ENCODE peak calls at places on chromosomes 1 and 21, in ten cellular contexts. J is breast epithelium, A is SJSA1, T is cardiac muscle cell, H is aorta, Z is neuronal stem cell, F is Peyer's patch, C is IMR-90, N is fibroblast of lung, V is A673. U is an unnamed sample. For H3K4me1 and H3K9me3, the result is how much of the 10 kb centered on the place peaks cover.

GRCh38 chr1:1137256-1138045 is 21.6 kb upstream of the C1orf159 start:
- DNase-seq in J (no peak), A (no peak), T (no peak), H (no peak), Z (no peak), F (peak), C (no peak), N (no peak), V (no peak), U (peak)

GRCh38 chr1:89605692-89606091 is 27.2 kb upstream of the LRRC8C start:
- DNase-seq in J (no peak), A (peak), T (peak), H (no peak), Z (no peak), F (no peak), C (peak), N (peak), V (no peak), U (no peak)

GRCh38 chr1:29643281-29643680 is 407.0 kb downstream of the PTPRU start:
- DNase-seq in J (peak), A (no peak), T (no peak), H (no peak), Z (no peak), F (peak), C (no peak), N (no peak), V (no peak), U (no peak)

GRCh38 chr1:55007626-55008025 is 8.9 kb downstream of the BSND start:
- DNase-seq in J (no peak), A (no peak), T (peak), H (peak), Z (no peak), F (no peak), C (peak), N (peak), V (no peak), U (no peak)

GRCh38 chr1:66207484-66207883 is 326.5 kb upstream of the SGIP1 start:
- DNase-seq in J (no peak), A (no peak), T (peak), H (no peak), Z (no peak), F (no peak), C (peak), N (peak), V (peak), U (no peak)

GRCh38 chr1:36650200-36651065 is 167.7 kb upstream of the CSF3R start:
- DNase-seq in J (peak), A (peak), T (peak), H (peak), Z (peak), F (peak), C (peak), N (peak), V (peak), U (peak)

GRCh38 chr1:48207536-48208075 is 14.9 kb upstream of the SLC5A9 start:
- DNase-seq in J (no peak), A (no peak), T (no peak), H (no peak), Z (no peak), F (no peak), C (no peak), N (no peak), V (no peak), U (no peak)

GRCh38 chr1:6969106-6969505 is 183.9 kb downstream of the CAMTA1 start:
- DNase-seq in J (peak), A (no peak), T (peak), H (peak), Z (no peak), F (no peak), C (peak), N (peak), V (no peak), U (no peak)

GRCh38 chr1:8422439-8423133 is 104.7 kb downstream of the SLC45A1 start:
- DNase-seq in J (no peak), A (no peak), T (peak), H (no peak), Z (no peak), F (peak), C (peak), N (no peak), V (no peak), U (peak)

GRCh38 chr21:14557413-14557812 is 11.3 kb upstream of the SAMSN1 start:
- DNase-seq in J (no peak), A (no peak), T (no peak), H (no peak), Z (no peak), F (no peak), C (no peak), N (no peak), V (no peak), U (no peak)

GRCh38 chr21:39422468-39423241 is 22.9 kb downstream of the LCA5L start:
- DNase-seq in J (no peak), A (no peak), T (no peak), H (no peak), Z (no peak), F (no peak), C (no peak), N (no peak), V (no peak), U (no peak)

GRCh38 chr1:30325085-30325935 is 398.1 kb downstream of the MATN1 start:
- DNase-seq in J (no peak), A (peak), T (no peak), H (peak), Z (no peak), F (no peak), C (no peak), N (no peak), V (no peak), U (no peak)

GRCh38 chr1:117318456-117318855 is 48.8 kb upstream of the MAN1A2 start:
- DNase-seq in J (no peak), A (no peak), T (no peak), H (no peak), Z (no peak), F (no peak), C (no peak), N (no peak), V (no peak), U (no peak)

GRCh38 chr1:161858271-161858670 is 92.2 kb downstream of the ATF6 start:
- DNase-seq in J (no peak), A (no peak), T (no peak), H (no peak), Z (no peak), F (no peak), C (no peak), N (no peak), V (no peak), U (no peak)

GRCh38 chr1:17540255-17541001 is 930 bp downstream of the ARHGEF10L start:
- DNase-seq in J (no peak), A (no peak), T (peak), H (peak), Z (peak), F (no peak), C (no peak), N (peak), V (no peak), U (no peak)

GRCh38 chr1:44831516-44831915 is 11.5 kb downstream of the PTCH2 start:
- DNase-seq in J (no peak), A (no peak), T (no peak), H (peak), Z (no peak), F (no peak), C (no peak), N (no peak), V (no peak), U (no peak)

GRCh38 chr1:227744668-227745067 is 9.4 kb downstream of the SNAP47 start:
- DNase-seq in J (no peak), A (no peak), T (no peak), H (no peak), Z (no peak), F (no peak), C (no peak), N (no peak), V (no peak), U (peak)

DNA sequence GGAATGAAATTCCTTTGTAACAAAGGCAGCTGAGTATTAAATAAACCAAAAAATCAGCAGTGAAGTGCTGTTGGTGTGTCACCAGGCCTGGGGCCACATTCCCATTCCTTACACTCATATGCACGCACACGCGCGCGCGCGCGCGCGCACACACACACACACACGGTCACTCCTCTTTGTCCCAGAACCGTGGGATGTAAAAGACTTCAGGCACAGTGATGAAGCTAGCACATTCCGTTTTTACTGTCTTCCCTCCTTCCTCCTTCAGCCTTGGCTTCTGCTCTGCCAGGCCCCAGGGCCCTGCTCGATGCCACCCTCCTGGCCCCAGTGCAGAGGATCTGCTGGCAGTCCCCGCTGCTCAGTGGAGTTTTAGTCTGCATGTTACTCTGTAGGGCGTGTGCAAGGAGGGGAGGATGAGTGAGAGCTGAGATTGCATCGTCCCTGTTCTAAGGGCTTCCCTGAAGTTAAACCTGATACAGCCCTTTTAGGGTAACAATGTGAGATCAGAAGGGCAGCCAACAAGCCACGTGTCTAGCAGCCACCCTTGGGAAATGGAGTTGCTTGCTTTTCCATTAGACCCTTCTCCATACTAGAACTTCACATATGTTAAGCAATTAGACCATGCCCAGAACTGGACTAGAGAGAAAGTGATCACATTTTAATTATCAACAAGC is 71.7 kb upstream of the WDR26 start:
- DNase-seq in J (no peak), A (peak), T (peak), H (no peak), Z (no peak), F (no peak), C (peak), N (no peak), V (no peak), U (no peak)
- H3K4me1 ChIP-seq in J (under half), A (half or more), T (under half), H (under half), Z (under half), F (under half), C (under half), N (under half), V (half or more), U (under half)

GRCh38 chr1:179823693-179824092 is 53.9 kb downstream of the TOR1AIP2 start:
- DNase-seq in J (no peak), A (peak), T (no peak), H (peak), Z (no peak), F (peak), C (no peak), N (no peak), V (no peak), U (no peak)
- H3K27ac ChIP-seq in J (no peak), A (no peak), T (no peak), H (no peak), Z (no peak), F (no peak), C (no peak), N (no peak), V (no peak), U (no peak)

GRCh38 chr1:87062687-87063086 is 148.3 kb downstream of the HS2ST1 start:
- DNase-seq in J (no peak), A (no peak), T (no peak), H (no peak), Z (no peak), F (no peak), C (no peak), N (no peak), V (no peak), U (no peak)
- H3K9me3 ChIP-seq in J (under half), A (under half), T (under half), H (under half), Z (under half), F (under half), C (under half), N (under half), V (under half), U (under half)

DNA sequence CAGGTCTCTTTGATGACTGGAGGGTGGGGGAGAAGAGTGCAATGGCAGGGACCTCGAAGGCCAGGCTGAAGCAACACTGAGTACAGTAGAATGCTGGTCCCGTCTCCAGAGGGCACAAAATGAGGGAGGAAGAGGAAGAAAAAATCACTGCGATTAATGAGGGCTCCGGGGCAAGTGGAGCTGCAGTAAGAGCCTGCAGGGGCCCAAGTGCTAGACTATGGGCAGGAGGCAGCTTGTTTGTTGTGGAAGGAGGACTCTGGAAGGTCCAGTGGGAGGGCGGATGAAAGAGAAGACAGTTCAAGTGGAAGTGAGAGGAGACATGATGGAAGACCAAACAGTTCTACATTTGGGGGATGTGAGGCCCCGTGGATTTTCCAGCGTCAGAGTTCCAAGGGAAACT is 17.4 kb downstream of the TMCC2 start:
- DNase-seq in J (no peak), A (no peak), T (no peak), H (no peak), Z (no peak), F (peak), C (no peak), N (no peak), V (no peak), U (no peak)
- H3K4me1 ChIP-seq in J (under half), A (under half), T (under half), H (under half), Z (under half), F (under half), C (under half), N (under half), V (under half), U (under half)

GRCh38 chr1:5944848-5945167 is 47.4 kb downstream of the NPHP4 start:
- DNase-seq in J (no peak), A (peak), T (no peak), H (peak), Z (no peak), F (no peak), C (no peak), N (no peak), V (no peak), U (no peak)
- H3K27ac ChIP-seq in J (no peak), A (no peak), T (no peak), H (no peak), Z (no peak), F (no peak), C (no peak), N (no peak), V (no peak), U (no peak)

DNA sequence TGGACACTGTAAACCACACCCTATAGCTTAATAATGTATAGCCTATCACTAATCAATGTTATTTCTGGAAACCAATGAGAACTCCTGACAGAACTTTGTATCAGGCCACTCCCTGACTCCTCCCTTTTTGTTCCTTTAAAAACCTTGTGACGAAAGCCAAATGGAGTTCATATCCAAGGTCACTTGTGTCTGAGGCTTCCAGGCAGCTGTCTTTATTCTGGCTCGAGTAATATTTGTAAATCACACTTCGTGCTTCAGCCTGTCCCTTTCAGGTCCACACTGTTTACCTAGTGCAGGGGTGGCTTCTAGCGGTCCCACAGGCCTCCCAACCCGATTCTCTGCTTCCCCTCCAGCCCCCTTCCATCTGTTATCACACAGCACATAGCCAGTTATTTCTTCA is 16.2 kb upstream of the CAPN9 start:
- DNase-seq in J (no peak), A (no peak), T (no peak), H (no peak), Z (no peak), F (no peak), C (no peak), N (no peak), V (no peak), U (peak)
- H3K9me3 ChIP-seq in J (under half), A (under half), T (under half), H (under half), Z (under half), F (under half), C (under half), N (under half), V (under half), U (under half)

U was measured in small intestine.